ENCODE peak calls at places on chromosomes 3 and 15, in five cellular contexts. V, H, I, W and Q are unnamed samples.

GRCh38 chr3:147351301-147351700 is 55.0 kb downstream of the ZIC4 start:
- DNase-seq in H (no peak), I (no peak), V (no peak), W (no peak), Q (no peak)

GRCh38 chr15:99745687-99746086 is 12.4 kb upstream of the LYSMD4 start:
- DNase-seq in V (no peak), W (no peak), I (no peak), H (no peak), Q (no peak)

GRCh38 chr3:129128357-129129155 is 7.0 kb upstream of the RAB43 start:
- DNase-seq in I (no peak), H (no peak), V (no peak), W (no peak), Q (no peak)

GRCh38 chr3:49799761-49800160 is at the start of gene CDHR4:
- DNase-seq in W (no peak), I (no peak), H (no peak), V (no peak), Q (no peak)

GRCh38 chr3:99846472-99846871 is 28.8 kb downstream of the CMSS1 start:
- DNase-seq in V (no peak), I (no peak), W (no peak), H (no peak), Q (no peak)

GRCh38 chr15:64452988-64453688 is 7.2 kb upstream of the ZNF609 start:
- DNase-seq in H (peak), W (no peak), V (no peak), I (no peak), Q (no peak)

GRCh38 chr3:39180183-39180545 is 12.2 kb downstream of the XIRP1 start:
- DNase-seq in V (no peak), W (no peak), H (no peak), I (no peak), Q (no peak)

GRCh38 chr3:120129718-120130117 is 35.5 kb upstream of the GSK3B start:
- DNase-seq in H (no peak), I (no peak), W (no peak), V (no peak), Q (no peak)

GRCh38 chr15:73845507-73845906 is 27.9 kb upstream of the TBC1D21 start:
- DNase-seq in H (no peak), I (no peak), W (no peak), V (no peak), Q (no peak)

GRCh38 chr3:102483556-102483955 is 48.7 kb downstream of the ZPLD1 start:
- DNase-seq in I (no peak), V (no peak), W (no peak), H (no peak), Q (no peak)

GRCh38 chr3:72597756-72598195 is 250.5 kb downstream of the SHQ1 start:
- DNase-seq in V (no peak), W (no peak), H (no peak), I (no peak), Q (no peak)